ENCODE peak calls at places on chromosomes 11 and 22, in seven cellular contexts. W is GM12865, E is mammary epithelial cell, Q is neural crest cell, F is GM13977, U is fibroblast of pulmonary artery, N is MCF 10A. Z is an unnamed sample.

GRCh38 chr22:38169116-38169515 is 12.5 kb downstream of the PLA2G6 start:
- DNase-seq in W (no peak), E (no peak), Q (no peak), F (no peak), U (no peak), N (no peak), Z (no peak)

GRCh38 chr22:37077802-37078448 is 26.4 kb downstream of the KCTD17 start:
- DNase-seq in W (peak), E (peak), Q (peak), F (peak), U (peak), N (peak), Z (peak)

GRCh38 chr22:35537252-35537651 is 3.4 kb upstream of the RASD2 start:
- DNase-seq in W (no peak), E (no peak), Q (no peak), F (no peak), U (no peak), N (no peak), Z (no peak)

GRCh38 chr11:107830915-107831540 is 27.6 kb downstream of the SLC35F2 start:
- DNase-seq in W (no peak), E (peak), Q (no peak), F (no peak), U (no peak), N (peak), Z (no peak)

GRCh38 chr11:74090701-74091100 is 80.1 kb downstream of the C2CD3 start:
- DNase-seq in W (peak), E (no peak), Q (no peak), F (no peak), U (peak), N (peak), Z (peak)

GRCh38 chr11:57647960-57648776 is 1.5 kb downstream of the YPEL4 start:
- DNase-seq in W (no peak), E (no peak), Q (no peak), F (peak), U (no peak), N (no peak), Z (no peak)

GRCh38 chr11:25981998-25982397 is 349.9 kb upstream of the ANO3 start:
- DNase-seq in W (peak), E (peak), Q (peak), F (peak), U (peak), N (peak), Z (peak)

GRCh38 chr22:49232319-49233067 is 595.2 kb downstream of the BRD1 start:
- DNase-seq in W (no peak), E (no peak), Q (no peak), F (no peak), U (no peak), N (no peak), Z (no peak)

GRCh38 chr11:35629511-35629910 is 11.3 kb downstream of the FJX1 start:
- DNase-seq in W (no peak), E (no peak), Q (no peak), F (no peak), U (no peak), N (no peak), Z (no peak)

GRCh38 chr11:120068114-120068573 is 69.8 kb downstream of the TRIM29 start:
- DNase-seq in W (peak), E (peak), Q (no peak), F (peak), U (peak), N (no peak), Z (no peak)

GRCh38 chr11:73950869-73951710 is at the start of gene DNAJB13:
- DNase-seq in W (peak), E (peak), Q (peak), F (peak), U (peak), N (peak), Z (peak)

GRCh38 chr11:87456499-87456898 is 418.8 kb downstream of the TMEM135 start:
- DNase-seq in W (no peak), E (no peak), Q (no peak), F (no peak), U (no peak), N (no peak), Z (no peak)

GRCh38 chr22:28741758-28742561 is at the start of the genes CHEK2 and HSCB:
- DNase-seq in W (peak), E (peak), Q (peak), F (peak), U (peak), N (peak), Z (peak)
- TF ChIP-seq CTCF in W (no peak), E (no peak), Q (no peak), F (peak), U (no peak), N (no peak), Z (no peak)

GRCh38 chr11:92865352-92865751 is 104.1 kb upstream of the MTNR1B start:
- DNase-seq in W (no peak), E (peak), Q (no peak), F (no peak), U (peak), N (peak), Z (no peak)

GRCh38 chr11:92859290-92859689 is 110.2 kb upstream of the MTNR1B start:
- DNase-seq in W (no peak), E (no peak), Q (no peak), F (no peak), U (no peak), N (no peak), Z (no peak)

GRCh38 chr11:92866679-92867282 is 102.7 kb upstream of the MTNR1B start:
- DNase-seq in W (no peak), E (no peak), Q (no peak), F (no peak), U (no peak), N (no peak), Z (no peak)

DNA sequence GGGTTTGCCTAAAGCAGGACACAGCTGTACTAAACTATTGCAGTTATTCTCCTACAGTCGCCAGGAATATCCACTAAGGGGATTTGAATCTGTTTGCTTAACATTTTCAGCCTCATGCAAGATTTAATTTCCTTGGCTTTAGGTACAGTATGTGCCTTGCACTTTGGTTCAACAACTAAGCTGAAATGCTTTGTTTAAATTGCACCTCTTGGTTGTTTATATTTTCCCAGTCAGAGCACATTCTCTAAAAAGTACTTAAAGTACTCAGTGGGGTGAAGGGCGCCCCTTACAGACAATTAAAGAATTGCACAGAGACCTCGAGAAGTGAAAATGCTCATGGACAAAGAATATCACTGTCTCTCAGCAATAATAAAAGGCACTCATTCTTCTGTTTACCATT is 107.8 kb upstream of the MTNR1B start:
- DNase-seq in W (no peak), E (no peak), Q (no peak), F (no peak), U (no peak), N (no peak), Z (no peak)
- TF ChIP-seq CTCF in W (no peak), E (peak), Q (peak), F (no peak), U (no peak), N (no peak), Z (no peak)

DNA sequence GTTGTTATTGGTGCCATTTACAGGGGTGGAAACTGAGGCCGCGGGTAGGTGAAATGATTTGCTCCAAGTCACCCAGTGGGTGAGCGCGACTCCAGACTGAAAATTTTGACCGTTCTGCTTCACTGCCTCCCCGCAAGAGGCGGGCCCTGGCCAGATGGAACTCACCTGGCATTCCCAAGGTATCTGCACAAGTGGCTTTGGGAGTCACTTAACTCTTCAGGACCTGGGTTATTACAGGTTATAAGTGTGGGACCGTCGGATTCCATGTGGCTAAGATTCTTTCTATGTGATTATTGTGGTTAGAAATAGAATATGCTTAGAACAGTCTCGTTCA is 598 bp downstream of the CABIN1 start:
- DNase-seq in W (no peak), E (no peak), Q (no peak), F (no peak), U (no peak), N (peak), Z (peak)
- TF ChIP-seq CTCF in W (no peak), E (no peak), Q (no peak), F (no peak), U (no peak), N (no peak), Z (no peak)

DNA sequence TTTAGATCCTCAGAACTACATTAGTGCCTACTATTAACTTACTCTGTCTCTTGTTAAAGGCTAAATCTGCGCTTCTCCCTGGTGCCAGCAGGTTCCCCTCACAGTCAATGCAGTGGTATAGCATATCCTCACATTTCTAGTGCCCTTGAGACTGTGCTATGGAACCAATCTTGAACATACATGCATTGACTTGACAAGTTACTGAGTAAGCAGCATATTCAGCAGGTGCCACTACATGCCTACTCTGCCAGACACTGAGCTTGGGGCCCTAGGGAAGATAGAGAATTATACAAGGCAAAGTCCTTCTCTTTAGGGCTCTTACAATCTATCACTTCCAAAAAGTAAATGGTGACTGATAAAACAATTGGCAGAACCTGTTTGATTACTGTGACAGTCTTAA is 3.2 kb downstream of the FUT4 start:
- DNase-seq in W (no peak), E (peak), Q (no peak), F (no peak), U (no peak), N (no peak), Z (no peak)
- TF ChIP-seq CTCF in W (no peak), E (no peak), Q (no peak), F (no peak), U (no peak), N (no peak), Z (no peak)

DNA sequence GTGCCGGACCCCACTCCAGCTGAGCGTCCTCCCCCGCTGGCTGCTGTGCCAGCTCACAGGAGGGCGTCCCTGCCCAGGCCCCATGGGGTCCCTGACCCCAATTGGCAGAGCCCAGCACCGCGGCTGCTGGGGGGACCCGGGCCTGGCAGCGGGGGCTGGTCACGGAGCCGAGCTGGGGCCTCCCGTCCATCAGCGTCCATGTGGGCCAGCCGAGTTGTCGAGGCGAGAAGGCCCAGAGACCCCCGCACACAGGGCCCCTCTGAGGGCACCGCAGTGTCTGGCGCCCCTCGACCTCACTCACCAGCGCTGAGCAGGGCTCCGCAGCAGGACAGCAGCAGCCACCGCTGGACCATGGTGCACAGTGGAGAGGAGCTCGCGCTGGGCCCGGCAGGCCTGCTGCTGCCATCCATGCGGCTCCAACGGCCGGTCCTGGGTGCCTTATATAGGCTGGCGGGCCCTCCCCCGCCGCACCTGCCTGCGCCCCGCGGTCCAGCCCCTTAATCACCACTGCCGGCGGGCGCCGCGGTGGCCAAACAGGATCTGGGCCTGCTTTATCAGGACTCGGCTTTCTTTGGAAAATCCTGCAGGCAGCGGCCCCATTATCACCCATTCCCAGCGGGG is at the start of gene MUC6:
- DNase-seq in W (no peak), E (no peak), Q (no peak), F (no peak), U (no peak), N (no peak), Z (no peak)
- TF ChIP-seq CTCF in W (no peak), E (no peak), Q (no peak), F (no peak), U (no peak), N (no peak), Z (no peak)

Z was measured in foreskin fibroblast.